ENCODE peak calls at places on chromosomes 13 and 19, in four cellular contexts. One of them, this sample, is unnamed.

GRCh38 chr13:30581582-30581981 is 36.1 kb upstream of the USPL1 start:
- DNase-seq in HepG2: peak; percentile 8
- DNase-seq in GM12878: no peak
- DNase-seq in H1: no peak
- DNase-seq in this sample: no peak

GRCh38 chr13:111999352-111999751 is 67.6 kb upstream of the SOX1 start:
- DNase-seq in H1: no peak
- DNase-seq in GM12878: no peak
- DNase-seq in HepG2: no peak
- DNase-seq in this sample: no peak

GRCh38 chr19:54424660-54425381 is 9.6 kb downstream of the TTYH1 start:
- DNase-seq in GM12878: no peak
- DNase-seq in H1: no peak
- DNase-seq in HepG2: no peak
- DNase-seq in this sample: no peak

GRCh38 chr13:22369840-22370239 is 699.0 kb downstream of the FGF9 start:
- DNase-seq in H1: no peak
- DNase-seq in GM12878: no peak
- DNase-seq in HepG2: no peak
- DNase-seq in this sample: peak; percentile 74

GRCh38 chr13:30339721-30340366 is 32.5 kb upstream of the KATNAL1 start:
- DNase-seq in H1: no peak
- DNase-seq in GM12878: no peak
- DNase-seq in HepG2: no peak
- DNase-seq in this sample: no peak

GRCh38 chr19:51018745-51019543 is 565 bp downstream of the KLK10 start:
- DNase-seq in H1: peak; percentile 73
- DNase-seq in GM12878: no peak
- DNase-seq in HepG2: no peak
- DNase-seq in this sample: no peak

GRCh38 chr13:98450495-98451167 is 126.3 kb downstream of the STK24 start:
- DNase-seq in HepG2: peak; percentile 19
- DNase-seq in GM12878: no peak
- DNase-seq in H1: no peak
- DNase-seq in this sample: no peak

GRCh38 chr19:51784922-51785690 is 9.9 kb upstream of the FPR3 start:
- DNase-seq in H1: no peak
- DNase-seq in HepG2: no peak
- DNase-seq in GM12878: peak; percentile 32
- DNase-seq in this sample: no peak

GRCh38 chr13:98959775-98960325 is 18.0 kb downstream of the DOCK9 start:
- DNase-seq in GM12878: no peak
- DNase-seq in HepG2: no peak
- DNase-seq in H1: no peak
- DNase-seq in this sample: no peak

GRCh38 chr19:13024958-13025653 is 29.8 kb downstream of the NFIX start:
- DNase-seq in H1: peak; percentile 72
- DNase-seq in HepG2: no peak
- DNase-seq in GM12878: no peak
- DNase-seq in this sample: no peak
- H3K27me3 ChIP-seq in H1: peaks cover 99% of the 10 kb centered on the region
- H3K27me3 ChIP-seq in HepG2: no peaks in the 10 kb centered on the region
- H3K27me3 ChIP-seq in GM12878: peaks cover 9% of the 10 kb centered on the region
- H3K27me3 ChIP-seq in this sample: peaks cover 99% of the 10 kb centered on the region

GRCh38 chr13:63902141-63902540 is 2486.5 kb upstream of the PCDH20 start:
- DNase-seq in HepG2: no peak
- DNase-seq in GM12878: no peak
- DNase-seq in H1: no peak
- DNase-seq in this sample: no peak

DNA sequence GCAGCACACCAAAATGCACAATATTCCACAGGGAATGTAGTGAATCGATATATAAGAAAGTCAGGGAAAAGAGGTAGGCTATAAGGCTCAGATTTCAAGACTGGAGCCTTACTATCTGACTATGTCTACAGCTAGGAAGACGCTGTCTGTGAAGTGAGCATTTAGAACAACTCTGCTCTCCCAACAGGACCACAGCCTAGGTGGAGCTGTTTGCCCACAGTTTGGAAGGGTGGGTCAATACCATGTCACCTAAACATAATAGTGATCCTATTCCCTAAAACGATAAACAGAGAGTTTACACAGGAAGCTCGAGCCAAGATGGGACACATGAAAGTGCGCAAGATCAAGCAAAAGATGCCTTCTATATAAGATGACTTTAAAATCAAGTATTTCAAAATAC is 2486.0 kb upstream of the PCDH20 start:
- DNase-seq in GM12878: no peak
- DNase-seq in HepG2: peak; percentile 8
- DNase-seq in H1: no peak
- DNase-seq in this sample: no peak
- TF ChIP-seq ZNF274 in GM12878: no peak
- TF ChIP-seq ZNF274 in HepG2: no peak
- TF ChIP-seq ZNF274 in H1: no peak
- TF ChIP-seq ZNF274 in this sample: no peak

GRCh38 chr19:18856385-18857126 is 24.8 kb downstream of the UPF1 start:
- DNase-seq in GM12878: no peak
- DNase-seq in HepG2: no peak
- DNase-seq in H1: no peak
- DNase-seq in this sample: no peak
- TF ChIP-seq SUZ12 in GM12878: no peak
- TF ChIP-seq SUZ12 in HepG2: no peak
- TF ChIP-seq SUZ12 in H1: no peak
- TF ChIP-seq SUZ12 in this sample: no peak

GRCh38 chr13:27918918-27919255 is 913 bp upstream of the PDX1 start:
- DNase-seq in HepG2: no peak
- DNase-seq in H1: peak; percentile 44
- DNase-seq in GM12878: no peak
- DNase-seq in this sample: no peak

GRCh38 chr13:27917121-27917947 is 2.5 kb upstream of the PDX1 start:
- DNase-seq in GM12878: no peak
- DNase-seq in HepG2: no peak
- DNase-seq in H1: peak; percentile 57
- DNase-seq in this sample: no peak

GRCh38 chr13:27913116-27913515 is 6.7 kb upstream of the PDX1 start:
- DNase-seq in H1: no peak
- DNase-seq in GM12878: no peak
- DNase-seq in HepG2: no peak
- DNase-seq in this sample: no peak

GRCh38 chr13:27918041-27918917 is 1.5 kb upstream of the PDX1 start:
- DNase-seq in GM12878: no peak
- DNase-seq in HepG2: no peak
- DNase-seq in H1: peak; percentile 55
- DNase-seq in this sample: no peak

GRCh38 chr13:27915301-27916207 is 4.2 kb upstream of the PDX1 start:
- DNase-seq in GM12878: no peak
- DNase-seq in H1: peak; percentile 39
- DNase-seq in HepG2: no peak
- DNase-seq in this sample: no peak
- H3K27me3 ChIP-seq in GM12878: peaks cover 9% of the 10 kb centered on the region
- H3K27me3 ChIP-seq in H1: peaks cover 76% of the 10 kb centered on the region
- H3K27me3 ChIP-seq in HepG2: peaks cover 30% of the 10 kb centered on the region
- H3K27me3 ChIP-seq in this sample: peaks cover 74% of the 10 kb centered on the region

GRCh38 chr13:101127741-101128353 is 288.5 kb downstream of the NALCN start:
- DNase-seq in GM12878: no peak
- DNase-seq in H1: no peak
- DNase-seq in HepG2: peak; percentile 33
- DNase-seq in this sample: peak; percentile 44
- TF ChIP-seq ZNF274 in GM12878: no peak
- TF ChIP-seq ZNF274 in H1: no peak
- TF ChIP-seq ZNF274 in HepG2: no peak
- TF ChIP-seq ZNF274 in this sample: no peak

GRCh38 chr13:26050568-26051230 is 1.1 kb downstream of the SHISA2 start:
- DNase-seq in GM12878: no peak
- DNase-seq in H1: peak; percentile 80
- DNase-seq in HepG2: no peak
- DNase-seq in this sample: no peak

GRCh38 chr13:26051231-26052135 is at the start of gene SHISA2:
- DNase-seq in HepG2: no peak
- DNase-seq in H1: peak; percentile 79
- DNase-seq in GM12878: no peak
- DNase-seq in this sample: no peak

GRCh38 chr13:26047040-26047439 is 4.8 kb downstream of the SHISA2 start:
- DNase-seq in HepG2: no peak
- DNase-seq in GM12878: no peak
- DNase-seq in H1: no peak
- DNase-seq in this sample: no peak

GRCh38 chr13:26046639-26047038 is 5.2 kb downstream of the SHISA2 start:
- DNase-seq in GM12878: no peak
- DNase-seq in HepG2: no peak
- DNase-seq in H1: no peak
- DNase-seq in this sample: no peak

DNA sequence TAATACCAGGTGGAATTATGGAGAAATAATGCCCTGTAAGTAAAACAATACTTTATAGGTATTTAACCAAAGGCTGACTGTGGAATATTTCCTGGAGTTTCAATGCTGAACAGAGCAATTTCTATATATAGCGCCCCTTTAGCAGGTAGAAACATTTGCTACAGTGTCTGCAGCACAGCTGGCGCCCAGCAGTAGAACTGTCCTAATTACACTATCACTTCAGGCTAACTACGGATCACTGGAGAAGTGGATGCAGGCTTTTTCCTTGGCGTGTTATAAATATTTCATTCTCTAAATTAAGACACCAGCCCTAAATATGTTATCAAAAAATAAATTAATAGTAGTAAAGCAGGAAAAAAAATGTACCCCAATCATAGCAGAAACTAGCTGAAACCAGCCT is 3.1 kb downstream of the SHISA2 start:
- DNase-seq in HepG2: no peak
- DNase-seq in GM12878: no peak
- DNase-seq in H1: no peak
- DNase-seq in this sample: no peak
- TF ChIP-seq SUZ12 in HepG2: no peak
- TF ChIP-seq SUZ12 in GM12878: no peak
- TF ChIP-seq SUZ12 in H1: no peak
- TF ChIP-seq SUZ12 in this sample: no peak

GRCh38 chr13:32961724-32962123 is 54.5 kb upstream of the KL start:
- DNase-seq in H1: no peak
- DNase-seq in HepG2: no peak
- DNase-seq in GM12878: no peak
- DNase-seq in this sample: no peak
- H3K27me3 ChIP-seq in H1: peaks cover 11% of the 10 kb centered on the region
- H3K27me3 ChIP-seq in HepG2: peaks cover 9% of the 10 kb centered on the region
- H3K27me3 ChIP-seq in GM12878: no peaks in the 10 kb centered on the region
- H3K27me3 ChIP-seq in this sample: peaks cover 10% of the 10 kb centered on the region

GRCh38 chr19:2432131-2432848 is 4.9 kb upstream of the TIMM13 start:
- DNase-seq in HepG2: no peak
- DNase-seq in H1: no peak
- DNase-seq in GM12878: no peak
- DNase-seq in this sample: no peak

GRCh38 chr19:2434721-2435265 is 7.4 kb upstream of the TIMM13 start:
- DNase-seq in HepG2: no peak
- DNase-seq in H1: no peak
- DNase-seq in GM12878: no peak
- DNase-seq in this sample: no peak

GRCh38 chr19:2436384-2436783 is 9.0 kb upstream of the TIMM13 start:
- DNase-seq in GM12878: no peak
- DNase-seq in HepG2: no peak
- DNase-seq in H1: no peak
- DNase-seq in this sample: no peak

GRCh38 chr19:2433854-2434253 is 6.5 kb upstream of the TIMM13 start:
- DNase-seq in GM12878: no peak
- DNase-seq in H1: no peak
- DNase-seq in HepG2: no peak
- DNase-seq in this sample: no peak

DNA sequence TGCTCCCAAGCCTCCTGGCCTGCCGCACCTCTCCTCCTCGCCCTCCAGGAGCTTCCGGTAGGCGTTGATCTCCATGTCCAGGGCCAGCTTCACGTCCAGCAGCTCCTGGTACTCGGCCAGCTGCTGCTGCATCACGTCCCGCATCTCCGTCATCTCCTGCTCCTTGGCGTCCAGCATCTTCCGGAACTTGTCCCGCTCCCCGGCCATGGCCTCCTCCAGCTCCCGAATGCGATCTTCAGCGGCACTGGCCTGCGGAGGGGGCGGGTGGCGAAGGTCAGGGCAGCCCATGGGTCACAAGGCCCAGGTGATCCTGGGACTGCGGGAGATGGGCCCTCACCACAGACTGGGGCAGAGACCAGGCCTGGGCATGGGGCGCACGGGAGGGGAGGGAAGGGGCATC is 6.9 kb upstream of the TIMM13 start:
- DNase-seq in H1: no peak
- DNase-seq in HepG2: no peak
- DNase-seq in GM12878: no peak
- DNase-seq in this sample: no peak
- TF ChIP-seq ZNF274 in H1: no peak
- TF ChIP-seq ZNF274 in HepG2: no peak
- TF ChIP-seq ZNF274 in GM12878: no peak
- TF ChIP-seq ZNF274 in this sample: no peak

DNA sequence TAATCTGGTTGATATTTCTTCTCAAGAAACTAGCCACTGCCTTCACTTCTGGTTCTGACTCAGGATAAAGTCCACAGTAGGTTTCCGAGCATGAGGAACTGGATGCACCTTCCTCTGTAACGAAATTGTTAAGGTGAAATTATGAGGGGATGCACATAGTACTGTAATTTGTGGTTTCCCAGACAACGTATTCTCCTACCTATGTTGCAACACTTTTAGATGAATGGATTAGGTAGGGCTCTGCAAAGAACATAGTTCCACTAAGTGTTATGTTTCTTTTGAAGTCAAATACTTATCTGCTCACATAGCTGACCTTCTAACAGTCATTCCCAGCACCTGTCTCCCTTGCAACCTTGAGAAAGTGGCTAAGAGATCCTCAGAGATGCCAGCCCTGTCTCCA is 5.7 kb upstream of the ZC3H13 start:
- DNase-seq in H1: no peak
- DNase-seq in HepG2: no peak
- DNase-seq in GM12878: no peak
- DNase-seq in this sample: no peak
- TF ChIP-seq SUZ12 in H1: no peak
- TF ChIP-seq SUZ12 in HepG2: no peak
- TF ChIP-seq SUZ12 in GM12878: no peak
- TF ChIP-seq SUZ12 in this sample: no peak